ENCODE peak calls at places on chromosome 11, in seven cellular contexts. N is stomach, B is left lung, K is fibroblast of mammary gland, G is coronary artery, Q is sigmoid colon, T is fibroblast of pulmonary artery. M is an unnamed sample.

GRCh38 chr11:64870176-64870892 is 8.1 kb downstream of the EHD1 start:
- DNase-seq in N (no peak), B (no peak), K (peak), G (peak), Q (peak), T (peak), M (peak)

GRCh38 chr11:130478204-130478701 is 29.8 kb downstream of the ADAMTS15 start:
- DNase-seq in N (peak), B (peak), K (peak), G (peak), Q (peak), T (peak), M (peak)

GRCh38 chr11:134532921-134533421 is 120.9 kb upstream of the B3GAT1 start:
- DNase-seq in N (no peak), B (peak), K (no peak), G (peak), Q (peak), T (no peak), M (no peak)

GRCh38 chr11:44585421-44585820 is 20.0 kb downstream of the CD82 start:
- DNase-seq in N (no peak), B (no peak), K (no peak), G (no peak), Q (no peak), T (no peak), M (no peak)

GRCh38 chr11:128040603-128041002 is 546.8 kb downstream of the ETS1 start:
- DNase-seq in N (no peak), B (no peak), K (peak), G (no peak), Q (no peak), T (peak), M (peak)

GRCh38 chr11:6646040-6646439 is 9.6 kb downstream of the DCHS1 start:
- DNase-seq in N (no peak), B (no peak), K (peak), G (peak), Q (peak), T (peak), M (peak)

GRCh38 chr11:69445131-69445470 is 36.4 kb upstream of the LINC01488 start:
- DNase-seq in N (no peak), B (no peak), K (no peak), G (no peak), Q (no peak), T (no peak), M (no peak)

GRCh38 chr11:36069576-36070214 is 125.8 kb downstream of the LDLRAD3 start:
- DNase-seq in N (no peak), B (no peak), K (no peak), G (no peak), Q (no peak), T (no peak), M (no peak)

GRCh38 chr11:59173080-59173963 is 1.4 kb downstream of the DTX4 start:
- DNase-seq in N (peak), B (no peak), K (no peak), G (no peak), Q (no peak), T (peak), M (peak)

GRCh38 chr11:73338279-73338678 is 30.2 kb downstream of the ARHGEF17 start:
- DNase-seq in N (no peak), B (no peak), K (no peak), G (no peak), Q (peak), T (no peak), M (no peak)

GRCh38 chr11:65862191-65862735 is 2.0 kb downstream of the MUS81 start:
- DNase-seq in N (no peak), B (no peak), K (no peak), G (peak), Q (peak), T (no peak), M (no peak)

GRCh38 chr11:8256271-8257002 is 7.2 kb downstream of the LMO1 start:
- DNase-seq in N (no peak), B (no peak), K (no peak), G (no peak), Q (peak), T (no peak), M (no peak)

GRCh38 chr11:128470081-128470480 is 117.3 kb downstream of the ETS1 start:
- DNase-seq in N (no peak), B (no peak), K (no peak), G (no peak), Q (no peak), T (no peak), M (no peak)

GRCh38 chr11:34787899-34788298 is 128.3 kb downstream of the APIP start:
- DNase-seq in N (no peak), B (no peak), K (no peak), G (no peak), Q (no peak), T (no peak), M (no peak)

GRCh38 chr11:103433380-103433779 is 324.2 kb downstream of the DYNC2H1 start:
- DNase-seq in N (no peak), B (no peak), K (peak), G (no peak), Q (no peak), T (peak), M (peak)

GRCh38 chr11:77374108-77374507 is 72.6 kb upstream of the GDPD4 start:
- DNase-seq in N (no peak), B (no peak), K (no peak), G (no peak), Q (no peak), T (no peak), M (no peak)

GRCh38 chr11:129700701-129701100 is 114.9 kb upstream of the TMEM45B start:
- DNase-seq in N (no peak), B (no peak), K (no peak), G (no peak), Q (no peak), T (no peak), M (no peak)

GRCh38 chr11:83540112-83540675 is 254.0 kb upstream of the CCDC90B start:
- DNase-seq in N (no peak), B (no peak), K (no peak), G (no peak), Q (no peak), T (no peak), M (no peak)

GRCh38 chr11:131423715-131424114 is 53.3 kb downstream of the NTM start:
- DNase-seq in N (no peak), B (peak), K (no peak), G (no peak), Q (no peak), T (no peak), M (peak)

GRCh38 chr11:65133724-65134123 is 595 bp downstream of the SYVN1 start:
- DNase-seq in N (peak), B (peak), K (peak), G (peak), Q (peak), T (peak), M (no peak)

GRCh38 chr11:124863137-124863825 is 2.0 kb upstream of the ROBO3 start:
- DNase-seq in N (peak), B (peak), K (peak), G (peak), Q (peak), T (peak), M (peak)

GRCh38 chr11:119991669-119992068 is 146.2 kb downstream of the TRIM29 start:
- DNase-seq in N (no peak), B (no peak), K (no peak), G (no peak), Q (no peak), T (no peak), M (no peak)

GRCh38 chr11:101459020-101459419 is 124.8 kb downstream of the TRPC6 start:
- DNase-seq in N (no peak), B (no peak), K (no peak), G (no peak), Q (no peak), T (no peak), M (no peak)

GRCh38 chr11:47986742-47987141 is 6.4 kb downstream of the PTPRJ start:
- DNase-seq in N (no peak), B (no peak), K (no peak), G (no peak), Q (no peak), T (no peak), M (no peak)

GRCh38 chr11:30917859-30918478 is 331.8 kb upstream of the MPPED2 start:
- DNase-seq in N (no peak), B (no peak), K (peak), G (no peak), Q (no peak), T (peak), M (peak)

GRCh38 chr11:116513894-116514293 is 258.9 kb downstream of the BUD13 start:
- DNase-seq in N (no peak), B (peak), K (peak), G (no peak), Q (no peak), T (peak), M (peak)

GRCh38 chr11:72321381-72321996 is 77.5 kb upstream of the PHOX2A start:
- DNase-seq in N (no peak), B (no peak), K (peak), G (no peak), Q (no peak), T (peak), M (peak)

GRCh38 chr11:102293873-102294601 is 23.2 kb upstream of the BIRC3 start:
- DNase-seq in N (no peak), B (no peak), K (peak), G (no peak), Q (no peak), T (peak), M (peak)

GRCh38 chr11:35316161-35316560 is 103.2 kb downstream of the SLC1A2 start:
- DNase-seq in N (no peak), B (no peak), K (no peak), G (no peak), Q (no peak), T (no peak), M (peak)

GRCh38 chr11:44157019-44157418 is 61.5 kb downstream of the EXT2 start:
- DNase-seq in N (no peak), B (no peak), K (no peak), G (no peak), Q (no peak), T (no peak), M (no peak)

GRCh38 chr11:59716051-59716450 is 2.4 kb upstream of the OR10V1 start:
- DNase-seq in N (no peak), B (no peak), K (no peak), G (no peak), Q (no peak), T (no peak), M (no peak)

GRCh38 chr11:132414451-132414850 is 1044.0 kb downstream of the NTM start:
- DNase-seq in N (no peak), B (no peak), K (no peak), G (no peak), Q (no peak), T (no peak), M (no peak)

GRCh38 chr11:23359297-23359696 is 499.0 kb upstream of the CCDC179 start:
- DNase-seq in N (no peak), B (no peak), K (peak), G (no peak), Q (no peak), T (peak), M (peak)

GRCh38 chr11:70503201-70503877 is 105.0 kb downstream of the CTTN start:
- DNase-seq in N (no peak), B (no peak), K (no peak), G (no peak), Q (peak), T (no peak), M (no peak)

GRCh38 chr11:74839971-74840370 is 91.3 kb downstream of the RNF169 start:
- DNase-seq in N (no peak), B (no peak), K (peak), G (no peak), Q (no peak), T (peak), M (peak)

GRCh38 chr11:74844865-74845264 is 96.2 kb downstream of the RNF169 start:
- DNase-seq in N (no peak), B (no peak), K (no peak), G (no peak), Q (no peak), T (no peak), M (no peak)

GRCh38 chr11:74844072-74844471 is 95.4 kb downstream of the RNF169 start:
- DNase-seq in N (no peak), B (peak), K (no peak), G (no peak), Q (no peak), T (no peak), M (no peak)

GRCh38 chr11:74840486-74840885 is 91.8 kb downstream of the RNF169 start:
- DNase-seq in N (no peak), B (no peak), K (no peak), G (no peak), Q (no peak), T (peak), M (no peak)

DNA sequence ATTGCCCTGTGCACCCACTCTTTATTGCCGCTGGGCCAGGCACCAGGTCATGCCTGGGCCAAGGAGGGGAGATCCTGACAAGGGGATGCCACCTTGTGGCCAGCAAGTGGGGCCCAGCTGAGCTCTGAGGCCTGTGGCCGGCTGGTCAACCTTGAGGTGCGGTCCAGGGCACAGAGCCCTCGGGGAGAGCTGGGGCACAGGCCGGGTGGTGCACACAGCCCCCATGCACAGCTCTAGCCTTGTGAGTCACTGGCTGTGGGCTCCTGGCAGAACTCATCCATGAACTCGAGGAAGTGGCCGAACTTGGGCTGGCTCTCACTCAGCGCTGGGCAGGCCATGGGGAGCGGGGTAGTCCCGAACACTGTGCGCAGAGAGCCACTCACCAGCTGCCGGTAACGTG is 94.3 kb downstream of the RNF169 start:
- DNase-seq in N (no peak), B (no peak), K (no peak), G (no peak), Q (no peak), T (no peak), M (no peak)
- TF ChIP-seq CTCF in N (no peak), B (no peak), K (no peak), G (no peak), Q (no peak), T (no peak), M (no peak)

DNA sequence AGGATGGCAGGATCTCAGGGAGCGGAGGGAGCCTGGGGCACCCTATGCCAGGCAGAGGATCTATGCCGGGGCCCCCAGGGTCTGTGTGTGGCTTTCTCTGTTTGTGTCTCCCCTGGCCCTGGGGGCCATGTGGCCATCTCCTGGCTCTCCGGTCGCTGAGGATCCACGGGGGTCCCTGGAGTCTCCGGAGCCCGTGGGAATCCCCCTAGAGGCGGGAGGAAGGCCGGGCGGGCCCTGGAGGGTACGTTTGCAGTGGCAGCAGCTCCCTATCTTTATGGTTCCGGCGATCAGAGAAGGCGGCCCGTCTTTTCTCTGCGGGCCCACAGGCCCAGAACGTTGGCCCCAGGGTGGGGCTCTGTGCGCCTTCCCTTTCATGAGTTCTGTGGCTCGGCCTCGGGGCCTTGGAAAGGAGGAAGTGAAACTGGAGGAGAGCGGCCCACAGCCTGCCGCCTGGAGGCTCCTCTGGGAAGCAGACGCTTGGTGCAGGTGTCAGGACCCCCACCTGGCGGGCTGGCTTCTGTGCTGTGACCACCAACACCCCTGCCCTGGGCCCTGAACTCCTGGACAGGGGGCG is 82.1 kb downstream of the KCNQ1 start:
- DNase-seq in N (peak), B (peak), K (no peak), G (peak), Q (peak), T (no peak), M (no peak)
- H3K4me3 ChIP-seq in N (no peak), B (no peak), K (no peak), G (no peak), Q (no peak), T (no peak), M (no peak)

DNA sequence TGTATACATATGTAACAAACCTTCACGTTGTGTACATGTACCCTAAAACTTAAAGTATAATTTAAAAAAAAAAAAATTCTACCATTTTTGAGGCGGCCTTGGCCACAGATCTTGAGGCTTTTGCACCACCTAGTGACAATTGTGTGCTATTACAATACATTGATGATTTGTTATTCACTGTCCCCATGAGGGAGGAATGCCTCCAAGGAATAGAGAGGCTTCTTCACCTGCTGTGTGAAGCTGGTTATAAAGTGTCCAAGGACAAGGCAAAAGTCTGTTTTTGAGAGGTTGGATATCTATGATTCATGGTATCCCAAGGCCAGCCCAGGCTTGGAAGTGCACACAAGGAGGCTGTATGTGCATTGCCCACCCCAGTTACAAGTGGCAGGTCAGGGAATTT is 30.7 kb downstream of the SLC22A25 start:
- DNase-seq in N (no peak), B (no peak), K (peak), G (no peak), Q (no peak), T (peak), M (peak)
- TF ChIP-seq CTCF in N (peak), B (peak), K (peak), G (peak), Q (no peak), T (peak), M (peak)

DNA sequence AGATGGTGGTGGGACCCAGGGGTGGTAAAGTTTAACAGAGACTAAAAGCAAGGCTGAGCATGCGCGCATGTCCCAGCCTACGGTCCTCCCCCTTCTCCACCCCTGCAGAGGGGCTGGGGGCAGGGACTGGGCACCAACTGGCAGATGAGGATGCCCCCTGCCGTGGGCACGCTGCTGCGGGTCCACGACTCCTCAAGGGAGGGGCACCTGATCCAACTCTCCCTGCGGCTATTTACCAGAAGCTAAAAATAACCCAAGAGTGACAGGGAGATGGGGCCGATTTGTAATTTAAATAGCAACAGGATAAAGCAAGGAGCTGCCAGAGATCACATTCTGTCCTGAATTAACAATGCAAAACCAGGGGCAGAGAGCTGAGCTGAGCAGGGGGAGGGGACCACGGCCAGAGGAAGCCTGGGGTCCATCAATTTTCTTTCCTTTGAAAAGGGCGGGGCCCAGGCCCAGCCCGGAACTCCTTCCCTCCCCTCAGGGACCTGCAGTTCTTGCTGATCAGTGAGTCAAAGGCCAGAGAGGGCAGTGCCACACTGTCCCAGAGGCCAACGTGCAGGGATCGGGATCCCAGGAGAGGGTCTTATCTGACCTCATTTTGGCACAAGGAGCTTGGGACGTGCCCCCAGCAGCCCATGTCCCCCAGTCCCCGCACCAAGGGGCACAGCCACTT is 8.1 kb upstream of the DGKZ start:
- DNase-seq in N (no peak), B (no peak), K (no peak), G (no peak), Q (no peak), T (no peak), M (no peak)
- H3K4me3 ChIP-seq in N (peak), B (no peak), K (no peak), G (peak), Q (no peak), T (no peak), M (peak)

GRCh38 chr11:13166036-13166435 is 111.6 kb upstream of the BMAL1 start:
- DNase-seq in N (no peak), B (no peak), K (no peak), G (no peak), Q (no peak), T (peak), M (peak)
- TF ChIP-seq CTCF in N (no peak), B (no peak), K (no peak), G (no peak), Q (no peak), T (no peak), M (no peak)